ENCODE peak calls at places on chromosomes 5 and 9, in six cellular contexts. J is NCI-H1105 treated with DMSO at 0.1 percent for 48 hours, U is HFF-Myc, B is RWPE1, A is GM04504, Y is germinal center. Z is an unnamed sample.

GRCh38 chr9:124282442-124283231 is 24.9 kb downstream of the NEK6 start:
- DNase-seq in J (no peak), U (no peak), B (no peak), A (no peak), Y (no peak), Z (peak)

GRCh38 chr9:69122391-69123141 is 51.5 kb upstream of the TJP2 start:
- DNase-seq in J (peak), U (no peak), B (peak), A (no peak), Y (no peak), Z (no peak)

GRCh38 chr9:94140791-94141790 is 56.8 kb downstream of the PTPDC1 start:
- DNase-seq in J (no peak), U (no peak), B (no peak), A (no peak), Y (no peak), Z (no peak)

GRCh38 chr9:90775657-90776056 is 26.0 kb upstream of the SYK start:
- DNase-seq in J (no peak), U (no peak), B (no peak), A (no peak), Y (no peak), Z (no peak)

GRCh38 chr9:115921301-115921700 is 232.3 kb upstream of the PAPPA start:
- DNase-seq in J (no peak), U (no peak), B (no peak), A (peak), Y (no peak), Z (peak)

GRCh38 chr9:4750021-4750673 is 9.1 kb upstream of the AK3 start:
- DNase-seq in J (peak), U (no peak), B (no peak), A (no peak), Y (peak), Z (no peak)

GRCh38 chr9:35366627-35367026 is 123.3 kb upstream of the RUSC2 start:
- DNase-seq in J (no peak), U (no peak), B (no peak), A (no peak), Y (no peak), Z (no peak)

GRCh38 chr9:133979921-133980863 is 11.9 kb downstream of the VAV2 start:
- DNase-seq in J (no peak), U (no peak), B (no peak), A (no peak), Y (no peak), Z (peak)

GRCh38 chr5:59798862-59799667 is 94.5 kb downstream of the PDE4D start:
- DNase-seq in J (peak), U (peak), B (peak), A (no peak), Y (peak), Z (no peak)

GRCh38 chr5:43313854-43314457 is 744 bp upstream of the HMGCS1 start:
- DNase-seq in J (peak), U (no peak), B (no peak), A (no peak), Y (no peak), Z (no peak)

GRCh38 chr5:97075649-97076048 is 66.8 kb downstream of the LIX1 start:
- DNase-seq in J (no peak), U (no peak), B (no peak), A (no peak), Y (no peak), Z (no peak)

GRCh38 chr9:98852463-98852735 is 44.9 kb downstream of the GALNT12 start:
- DNase-seq in J (no peak), U (no peak), B (no peak), A (no peak), Y (no peak), Z (no peak)

GRCh38 chr5:63959177-63959982 is 2.9 kb downstream of the HTR1A start:
- DNase-seq in J (no peak), U (no peak), B (no peak), A (no peak), Y (no peak), Z (no peak)

GRCh38 chr5:10365800-10366199 is 12.3 kb downstream of the MARCHF6 start:
- DNase-seq in J (no peak), U (no peak), B (no peak), A (no peak), Y (no peak), Z (no peak)

GRCh38 chr5:135505973-135506372 is 29.8 kb downstream of the NEUROG1 start:
- DNase-seq in J (peak), U (no peak), B (peak), A (no peak), Y (no peak), Z (no peak)

GRCh38 chr9:107008447-107008846 is 145.5 kb downstream of the ZNF462 start:
- DNase-seq in J (no peak), U (no peak), B (no peak), A (no peak), Y (no peak), Z (no peak)

GRCh38 chr9:129256959-129257713 is 79.1 kb upstream of the IER5L start:
- DNase-seq in J (no peak), U (no peak), B (no peak), A (no peak), Y (no peak), Z (peak)

GRCh38 chr5:2658421-2658820 is 93.1 kb downstream of the IRX2 start:
- DNase-seq in J (no peak), U (no peak), B (peak), A (no peak), Y (no peak), Z (no peak)

GRCh38 chr5:13957032-13957645 is 12.7 kb upstream of the DNAH5 start:
- DNase-seq in J (peak), U (peak), B (peak), A (peak), Y (no peak), Z (no peak)

GRCh38 chr9:124485936-124486335 is 21.3 kb downstream of the NR5A1 start:
- DNase-seq in J (no peak), U (no peak), B (no peak), A (no peak), Y (no peak), Z (no peak)

GRCh38 chr5:99004960-99005359 is 76.2 kb upstream of the CHD1 start:
- DNase-seq in J (no peak), U (no peak), B (no peak), A (no peak), Y (peak), Z (no peak)

GRCh38 chr5:172545291-172545761 is 91.0 kb upstream of the SH3PXD2B start:
- DNase-seq in J (no peak), U (no peak), B (no peak), A (no peak), Y (no peak), Z (no peak)

GRCh38 chr5:178794433-178794832 is 64.0 kb upstream of the ZNF354A start:
- DNase-seq in J (no peak), U (no peak), B (no peak), A (no peak), Y (no peak), Z (peak)

GRCh38 chr5:72210913-72211670 is 103.8 kb downstream of the MAP1B start:
- DNase-seq in J (no peak), U (peak), B (peak), A (peak), Y (no peak), Z (no peak)

GRCh38 chr5:91885291-91886265 is 502.5 kb upstream of the ARRDC3 start:
- DNase-seq in J (peak), U (no peak), B (no peak), A (no peak), Y (no peak), Z (no peak)

GRCh38 chr5:61308699-61309098 is 23.4 kb upstream of the ZSWIM6 start:
- DNase-seq in J (no peak), U (no peak), B (no peak), A (no peak), Y (no peak), Z (no peak)

GRCh38 chr9:94623253-94623652 is 16.1 kb downstream of the FBP1 start:
- DNase-seq in J (no peak), U (no peak), B (peak), A (no peak), Y (peak), Z (peak)

GRCh38 chr5:154642499-154643245 is 112.5 kb upstream of the LARP1 start:
- DNase-seq in J (no peak), U (peak), B (no peak), A (no peak), Y (no peak), Z (no peak)

GRCh38 chr5:73482383-73483193 is 15.7 kb upstream of the BTF3 start:
- DNase-seq in J (no peak), U (no peak), B (no peak), A (peak), Y (no peak), Z (no peak)

GRCh38 chr5:33725846-33726245 is 165.9 kb downstream of the ADAMTS12 start:
- DNase-seq in J (no peak), U (no peak), B (no peak), A (no peak), Y (no peak), Z (no peak)

GRCh38 chr9:116232425-116233159 is 79.0 kb downstream of the PAPPA start:
- DNase-seq in J (peak), U (no peak), B (no peak), A (peak), Y (no peak), Z (no peak)

GRCh38 chr5:139399501-139400121 is 4.3 kb downstream of the SPATA24 start:
- DNase-seq in J (no peak), U (no peak), B (no peak), A (no peak), Y (no peak), Z (no peak)

GRCh38 chr5:136613243-136613642 is 247.9 kb upstream of the TRPC7 start:
- DNase-seq in J (no peak), U (no peak), B (no peak), A (no peak), Y (no peak), Z (no peak)

GRCh38 chr9:112790231-112790774 is 39.7 kb downstream of the SNX30 start:
- DNase-seq in J (no peak), U (no peak), B (no peak), A (no peak), Y (no peak), Z (no peak)

GRCh38 chr9:87370003-87370685 is 127.5 kb upstream of the DAPK1 start:
- DNase-seq in J (no peak), U (no peak), B (no peak), A (no peak), Y (no peak), Z (no peak)

GRCh38 chr5:11985993-11986392 is 81.7 kb upstream of the CTNND2 start:
- DNase-seq in J (no peak), U (no peak), B (no peak), A (no peak), Y (no peak), Z (no peak)

GRCh38 chr5:140251527-140251973 is 51.4 kb downstream of the PFDN1 start:
- DNase-seq in J (no peak), U (peak), B (peak), A (peak), Y (peak), Z (no peak)

Z was measured in posterior vena cava.